ENCODE peak calls at places on chromosome 3, in eight cellular contexts. One of them, this sample, is unnamed.

GRCh38 chr3:114527036-114527644 is 233.3 kb downstream of the TIGIT start:
- DNase-seq in activated CD4-positive, alpha-beta T cell treated with anti-CD3 and anti-CD28 coated beads, Interleukin-2, amount 50 U/mL, for 24 hours: no peak
- DNase-seq in BE2C: peak; percentile 17
- DNase-seq in T-helper 22 cell: no peak
- DNase-seq in occipital lobe: no peak
- DNase-seq in mucosa of gallbladder: no peak
- DNase-seq in effector CD4-positive, alpha-beta T cell: no peak
- DNase-seq in GM12892: no peak
- DNase-seq in this sample: no peak

GRCh38 chr3:135007622-135008021 is 212.6 kb downstream of the EPHB1 start:
- DNase-seq in effector CD4-positive, alpha-beta T cell: no peak
- DNase-seq in T-helper 22 cell: no peak
- DNase-seq in mucosa of gallbladder: no peak
- DNase-seq in activated CD4-positive, alpha-beta T cell treated with anti-CD3 and anti-CD28 coated beads, Interleukin-2, amount 50 U/mL, for 24 hours: no peak
- DNase-seq in GM12892: no peak
- DNase-seq in BE2C: no peak
- DNase-seq in occipital lobe: no peak
- DNase-seq in this sample: peak; percentile 71

GRCh38 chr3:78764634-78765033 is 1003.2 kb downstream of the ROBO1 start:
- DNase-seq in GM12892: no peak
- DNase-seq in occipital lobe: no peak
- DNase-seq in BE2C: no peak
- DNase-seq in effector CD4-positive, alpha-beta T cell: no peak
- DNase-seq in mucosa of gallbladder: no peak
- DNase-seq in T-helper 22 cell: no peak
- DNase-seq in activated CD4-positive, alpha-beta T cell treated with anti-CD3 and anti-CD28 coated beads, Interleukin-2, amount 50 U/mL, for 24 hours: no peak
- DNase-seq in this sample: no peak

GRCh38 chr3:54965746-54966145 is 37.9 kb upstream of the LRTM1 start:
- DNase-seq in GM12892: no peak
- DNase-seq in occipital lobe: no peak
- DNase-seq in T-helper 22 cell: no peak
- DNase-seq in activated CD4-positive, alpha-beta T cell treated with anti-CD3 and anti-CD28 coated beads, Interleukin-2, amount 50 U/mL, for 24 hours: no peak
- DNase-seq in effector CD4-positive, alpha-beta T cell: no peak
- DNase-seq in mucosa of gallbladder: no peak
- DNase-seq in BE2C: no peak
- DNase-seq in this sample: peak; percentile 62

GRCh38 chr3:157274644-157275137 is 114.7 kb upstream of the CCNL1 start:
- DNase-seq in mucosa of gallbladder: no peak
- DNase-seq in occipital lobe: no peak
- DNase-seq in GM12892: no peak
- DNase-seq in effector CD4-positive, alpha-beta T cell: no peak
- DNase-seq in activated CD4-positive, alpha-beta T cell treated with anti-CD3 and anti-CD28 coated beads, Interleukin-2, amount 50 U/mL, for 24 hours: no peak
- DNase-seq in BE2C: no peak
- DNase-seq in T-helper 22 cell: no peak
- DNase-seq in this sample: no peak

GRCh38 chr3:195546130-195546560 is 3.0 kb upstream of the PPP1R2 start:
- DNase-seq in mucosa of gallbladder: peak; percentile 53
- DNase-seq in activated CD4-positive, alpha-beta T cell treated with anti-CD3 and anti-CD28 coated beads, Interleukin-2, amount 50 U/mL, for 24 hours: no peak
- DNase-seq in BE2C: no peak
- DNase-seq in effector CD4-positive, alpha-beta T cell: peak; percentile 28
- DNase-seq in occipital lobe: peak; percentile 15
- DNase-seq in GM12892: no peak
- DNase-seq in T-helper 22 cell: peak; percentile 34
- DNase-seq in this sample: peak; percentile 81

GRCh38 chr3:133425898-133426297 is 26.0 kb downstream of the BFSP2 start:
- DNase-seq in BE2C: no peak
- DNase-seq in effector CD4-positive, alpha-beta T cell: no peak
- DNase-seq in occipital lobe: no peak
- DNase-seq in T-helper 22 cell: no peak
- DNase-seq in GM12892: no peak
- DNase-seq in mucosa of gallbladder: no peak
- DNase-seq in activated CD4-positive, alpha-beta T cell treated with anti-CD3 and anti-CD28 coated beads, Interleukin-2, amount 50 U/mL, for 24 hours: no peak
- DNase-seq in this sample: no peak

GRCh38 chr3:128554100-128554464 is 61.1 kb upstream of the GATA2 start:
- DNase-seq in effector CD4-positive, alpha-beta T cell: no peak
- DNase-seq in mucosa of gallbladder: no peak
- DNase-seq in occipital lobe: no peak
- DNase-seq in BE2C: no peak
- DNase-seq in GM12892: no peak
- DNase-seq in activated CD4-positive, alpha-beta T cell treated with anti-CD3 and anti-CD28 coated beads, Interleukin-2, amount 50 U/mL, for 24 hours: no peak
- DNase-seq in T-helper 22 cell: no peak
- DNase-seq in this sample: peak; percentile 48

GRCh38 chr3:190621971-190622370 is 108.1 kb downstream of the IL1RAP start:
- DNase-seq in activated CD4-positive, alpha-beta T cell treated with anti-CD3 and anti-CD28 coated beads, Interleukin-2, amount 50 U/mL, for 24 hours: no peak
- DNase-seq in GM12892: no peak
- DNase-seq in effector CD4-positive, alpha-beta T cell: no peak
- DNase-seq in mucosa of gallbladder: no peak
- DNase-seq in BE2C: no peak
- DNase-seq in T-helper 22 cell: no peak
- DNase-seq in occipital lobe: no peak
- DNase-seq in this sample: no peak

GRCh38 chr3:194779729-194780224 is 94.1 kb downstream of the FAM43A start:
- DNase-seq in activated CD4-positive, alpha-beta T cell treated with anti-CD3 and anti-CD28 coated beads, Interleukin-2, amount 50 U/mL, for 24 hours: no peak
- DNase-seq in BE2C: no peak
- DNase-seq in occipital lobe: no peak
- DNase-seq in T-helper 22 cell: no peak
- DNase-seq in effector CD4-positive, alpha-beta T cell: no peak
- DNase-seq in mucosa of gallbladder: no peak
- DNase-seq in GM12892: no peak
- DNase-seq in this sample: peak; percentile 24

GRCh38 chr3:156551261-156551660 is 3.7 kb downstream of the SSR3 start:
- DNase-seq in effector CD4-positive, alpha-beta T cell: no peak
- DNase-seq in BE2C: peak; percentile 22
- DNase-seq in activated CD4-positive, alpha-beta T cell treated with anti-CD3 and anti-CD28 coated beads, Interleukin-2, amount 50 U/mL, for 24 hours: no peak
- DNase-seq in GM12892: no peak
- DNase-seq in T-helper 22 cell: no peak
- DNase-seq in mucosa of gallbladder: no peak
- DNase-seq in occipital lobe: no peak
- DNase-seq in this sample: no peak

GRCh38 chr3:10883478-10884234 is 67.6 kb downstream of the SLC6A11 start:
- DNase-seq in occipital lobe: no peak
- DNase-seq in T-helper 22 cell: no peak
- DNase-seq in GM12892: no peak
- DNase-seq in activated CD4-positive, alpha-beta T cell treated with anti-CD3 and anti-CD28 coated beads, Interleukin-2, amount 50 U/mL, for 24 hours: no peak
- DNase-seq in BE2C: peak; percentile 12
- DNase-seq in effector CD4-positive, alpha-beta T cell: no peak
- DNase-seq in mucosa of gallbladder: no peak
- DNase-seq in this sample: no peak

GRCh38 chr3:38017445-38018295 is 11.8 kb downstream of the PLCD1 start:
- DNase-seq in GM12892: no peak
- DNase-seq in BE2C: no peak
- DNase-seq in activated CD4-positive, alpha-beta T cell treated with anti-CD3 and anti-CD28 coated beads, Interleukin-2, amount 50 U/mL, for 24 hours: no peak
- DNase-seq in T-helper 22 cell: no peak
- DNase-seq in effector CD4-positive, alpha-beta T cell: no peak
- DNase-seq in mucosa of gallbladder: no peak
- DNase-seq in occipital lobe: no peak
- DNase-seq in this sample: no peak

GRCh38 chr3:45864760-45865567 is 21.4 kb upstream of the CCR9 start:
- DNase-seq in mucosa of gallbladder: no peak
- DNase-seq in activated CD4-positive, alpha-beta T cell treated with anti-CD3 and anti-CD28 coated beads, Interleukin-2, amount 50 U/mL, for 24 hours: peak; percentile 21
- DNase-seq in T-helper 22 cell: no peak
- DNase-seq in BE2C: no peak
- DNase-seq in effector CD4-positive, alpha-beta T cell: no peak
- DNase-seq in occipital lobe: no peak
- DNase-seq in GM12892: no peak
- DNase-seq in this sample: no peak

GRCh38 chr3:151278223-151278622 is at the start of gene P2RY14:
- DNase-seq in activated CD4-positive, alpha-beta T cell treated with anti-CD3 and anti-CD28 coated beads, Interleukin-2, amount 50 U/mL, for 24 hours: no peak
- DNase-seq in effector CD4-positive, alpha-beta T cell: no peak
- DNase-seq in T-helper 22 cell: no peak
- DNase-seq in GM12892: no peak
- DNase-seq in mucosa of gallbladder: no peak
- DNase-seq in BE2C: no peak
- DNase-seq in occipital lobe: no peak
- DNase-seq in this sample: no peak

GRCh38 chr3:139434764-139435291 is 41.5 kb downstream of the RBP2 start:
- DNase-seq in activated CD4-positive, alpha-beta T cell treated with anti-CD3 and anti-CD28 coated beads, Interleukin-2, amount 50 U/mL, for 24 hours: no peak
- DNase-seq in BE2C: no peak
- DNase-seq in T-helper 22 cell: no peak
- DNase-seq in GM12892: no peak
- DNase-seq in mucosa of gallbladder: no peak
- DNase-seq in occipital lobe: no peak
- DNase-seq in effector CD4-positive, alpha-beta T cell: no peak
- DNase-seq in this sample: peak; percentile 42

GRCh38 chr3:190089711-190090110 is 31.0 kb downstream of the P3H2 start:
- DNase-seq in activated CD4-positive, alpha-beta T cell treated with anti-CD3 and anti-CD28 coated beads, Interleukin-2, amount 50 U/mL, for 24 hours: no peak
- DNase-seq in mucosa of gallbladder: no peak
- DNase-seq in T-helper 22 cell: no peak
- DNase-seq in effector CD4-positive, alpha-beta T cell: no peak
- DNase-seq in GM12892: no peak
- DNase-seq in occipital lobe: no peak
- DNase-seq in BE2C: no peak
- DNase-seq in this sample: peak; percentile 27

GRCh38 chr3:176954517-176954916 is 242.8 kb downstream of the TBL1XR1 start:
- DNase-seq in effector CD4-positive, alpha-beta T cell: no peak
- DNase-seq in activated CD4-positive, alpha-beta T cell treated with anti-CD3 and anti-CD28 coated beads, Interleukin-2, amount 50 U/mL, for 24 hours: no peak
- DNase-seq in BE2C: no peak
- DNase-seq in occipital lobe: no peak
- DNase-seq in GM12892: no peak
- DNase-seq in T-helper 22 cell: no peak
- DNase-seq in mucosa of gallbladder: no peak
- DNase-seq in this sample: no peak

GRCh38 chr3:71076361-71076997 is 507.0 kb downstream of the FOXP1 start:
- DNase-seq in activated CD4-positive, alpha-beta T cell treated with anti-CD3 and anti-CD28 coated beads, Interleukin-2, amount 50 U/mL, for 24 hours: no peak
- DNase-seq in effector CD4-positive, alpha-beta T cell: no peak
- DNase-seq in mucosa of gallbladder: no peak
- DNase-seq in BE2C: no peak
- DNase-seq in T-helper 22 cell: no peak
- DNase-seq in GM12892: no peak
- DNase-seq in occipital lobe: no peak
- DNase-seq in this sample: no peak

GRCh38 chr3:108472011-108472591 is 38.3 kb downstream of the MYH15 start:
- DNase-seq in activated CD4-positive, alpha-beta T cell treated with anti-CD3 and anti-CD28 coated beads, Interleukin-2, amount 50 U/mL, for 24 hours: no peak
- DNase-seq in occipital lobe: peak; percentile 18
- DNase-seq in BE2C: peak; percentile 76
- DNase-seq in GM12892: no peak
- DNase-seq in mucosa of gallbladder: no peak
- DNase-seq in effector CD4-positive, alpha-beta T cell: no peak
- DNase-seq in T-helper 22 cell: no peak
- DNase-seq in this sample: peak; percentile 72

GRCh38 chr3:24154003-24154695 is 209.1 kb downstream of the NR1D2 start:
- DNase-seq in mucosa of gallbladder: no peak
- DNase-seq in effector CD4-positive, alpha-beta T cell: no peak
- DNase-seq in occipital lobe: no peak
- DNase-seq in GM12892: no peak
- DNase-seq in BE2C: no peak
- DNase-seq in T-helper 22 cell: no peak
- DNase-seq in activated CD4-positive, alpha-beta T cell treated with anti-CD3 and anti-CD28 coated beads, Interleukin-2, amount 50 U/mL, for 24 hours: no peak
- DNase-seq in this sample: no peak

GRCh38 chr3:40181182-40181581 is 128.3 kb upstream of the EIF1B start:
- DNase-seq in occipital lobe: no peak
- DNase-seq in GM12892: no peak
- DNase-seq in T-helper 22 cell: no peak
- DNase-seq in activated CD4-positive, alpha-beta T cell treated with anti-CD3 and anti-CD28 coated beads, Interleukin-2, amount 50 U/mL, for 24 hours: no peak
- DNase-seq in mucosa of gallbladder: no peak
- DNase-seq in BE2C: no peak
- DNase-seq in effector CD4-positive, alpha-beta T cell: no peak
- DNase-seq in this sample: no peak

GRCh38 chr3:6220361-6220957 is 640.5 kb upstream of the GRM7 start:
- DNase-seq in BE2C: no peak
- DNase-seq in activated CD4-positive, alpha-beta T cell treated with anti-CD3 and anti-CD28 coated beads, Interleukin-2, amount 50 U/mL, for 24 hours: no peak
- DNase-seq in T-helper 22 cell: no peak
- DNase-seq in GM12892: no peak
- DNase-seq in occipital lobe: no peak
- DNase-seq in effector CD4-positive, alpha-beta T cell: no peak
- DNase-seq in mucosa of gallbladder: no peak
- DNase-seq in this sample: no peak

GRCh38 chr3:46659285-46659684 is 34.2 kb downstream of the ALS2CL start:
- DNase-seq in occipital lobe: no peak
- DNase-seq in T-helper 22 cell: no peak
- DNase-seq in BE2C: peak; percentile 35
- DNase-seq in effector CD4-positive, alpha-beta T cell: no peak
- DNase-seq in mucosa of gallbladder: no peak
- DNase-seq in activated CD4-positive, alpha-beta T cell treated with anti-CD3 and anti-CD28 coated beads, Interleukin-2, amount 50 U/mL, for 24 hours: no peak
- DNase-seq in GM12892: no peak
- DNase-seq in this sample: no peak

GRCh38 chr3:12178091-12178820 is 19.5 kb upstream of the TIMP4 start:
- DNase-seq in mucosa of gallbladder: no peak
- DNase-seq in effector CD4-positive, alpha-beta T cell: no peak
- DNase-seq in occipital lobe: no peak
- DNase-seq in activated CD4-positive, alpha-beta T cell treated with anti-CD3 and anti-CD28 coated beads, Interleukin-2, amount 50 U/mL, for 24 hours: no peak
- DNase-seq in BE2C: no peak
- DNase-seq in GM12892: no peak
- DNase-seq in T-helper 22 cell: no peak
- DNase-seq in this sample: no peak

GRCh38 chr3:41053220-41053619 is 146.1 kb upstream of the CTNNB1 start:
- DNase-seq in GM12892: no peak
- DNase-seq in effector CD4-positive, alpha-beta T cell: no peak
- DNase-seq in T-helper 22 cell: no peak
- DNase-seq in occipital lobe: no peak
- DNase-seq in BE2C: no peak
- DNase-seq in mucosa of gallbladder: no peak
- DNase-seq in activated CD4-positive, alpha-beta T cell treated with anti-CD3 and anti-CD28 coated beads, Interleukin-2, amount 50 U/mL, for 24 hours: no peak
- DNase-seq in this sample: no peak

GRCh38 chr3:31993843-31994242 is 12.3 kb downstream of the ZNF860 start:
- DNase-seq in effector CD4-positive, alpha-beta T cell: no peak
- DNase-seq in mucosa of gallbladder: no peak
- DNase-seq in activated CD4-positive, alpha-beta T cell treated with anti-CD3 and anti-CD28 coated beads, Interleukin-2, amount 50 U/mL, for 24 hours: no peak
- DNase-seq in GM12892: no peak
- DNase-seq in T-helper 22 cell: no peak
- DNase-seq in occipital lobe: no peak
- DNase-seq in BE2C: no peak
- DNase-seq in this sample: no peak

GRCh38 chr3:18964640-18965039 is 183.7 kb upstream of the KCNH8 start:
- DNase-seq in BE2C: no peak
- DNase-seq in effector CD4-positive, alpha-beta T cell: no peak
- DNase-seq in GM12892: no peak
- DNase-seq in mucosa of gallbladder: no peak
- DNase-seq in occipital lobe: no peak
- DNase-seq in activated CD4-positive, alpha-beta T cell treated with anti-CD3 and anti-CD28 coated beads, Interleukin-2, amount 50 U/mL, for 24 hours: no peak
- DNase-seq in T-helper 22 cell: no peak
- DNase-seq in this sample: no peak

GRCh38 chr3:32177702-32178198 is 60.7 kb upstream of the CMTM8 start:
- DNase-seq in effector CD4-positive, alpha-beta T cell: peak; percentile 21
- DNase-seq in mucosa of gallbladder: peak; percentile 63
- DNase-seq in activated CD4-positive, alpha-beta T cell treated with anti-CD3 and anti-CD28 coated beads, Interleukin-2, amount 50 U/mL, for 24 hours: peak; percentile 44
- DNase-seq in GM12892: no peak
- DNase-seq in occipital lobe: no peak
- DNase-seq in T-helper 22 cell: no peak
- DNase-seq in BE2C: peak; percentile 62
- DNase-seq in this sample: peak; percentile 38

GRCh38 chr3:120678331-120678845 is 3.7 kb downstream of the HGD start:
- DNase-seq in GM12892: no peak
- DNase-seq in mucosa of gallbladder: peak; percentile 86
- DNase-seq in BE2C: peak; percentile 11
- DNase-seq in activated CD4-positive, alpha-beta T cell treated with anti-CD3 and anti-CD28 coated beads, Interleukin-2, amount 50 U/mL, for 24 hours: no peak
- DNase-seq in occipital lobe: peak; percentile 36
- DNase-seq in effector CD4-positive, alpha-beta T cell: no peak
- DNase-seq in T-helper 22 cell: no peak
- DNase-seq in this sample: peak; percentile 92

GRCh38 chr3:181618260-181618659 is 93.5 kb upstream of the SOX2 start:
- DNase-seq in T-helper 22 cell: no peak
- DNase-seq in mucosa of gallbladder: no peak
- DNase-seq in BE2C: no peak
- DNase-seq in GM12892: no peak
- DNase-seq in activated CD4-positive, alpha-beta T cell treated with anti-CD3 and anti-CD28 coated beads, Interleukin-2, amount 50 U/mL, for 24 hours: no peak
- DNase-seq in effector CD4-positive, alpha-beta T cell: no peak
- DNase-seq in occipital lobe: no peak
- DNase-seq in this sample: no peak

GRCh38 chr3:128433630-128434185 is 33.0 kb downstream of the DNAJB8 start:
- DNase-seq in T-helper 22 cell: no peak
- DNase-seq in effector CD4-positive, alpha-beta T cell: no peak
- DNase-seq in mucosa of gallbladder: no peak
- DNase-seq in BE2C: no peak
- DNase-seq in GM12892: no peak
- DNase-seq in occipital lobe: no peak
- DNase-seq in activated CD4-positive, alpha-beta T cell treated with anti-CD3 and anti-CD28 coated beads, Interleukin-2, amount 50 U/mL, for 24 hours: no peak
- DNase-seq in this sample: no peak

GRCh38 chr3:41092791-41093190 is 106.5 kb upstream of the CTNNB1 start:
- DNase-seq in effector CD4-positive, alpha-beta T cell: no peak
- DNase-seq in GM12892: no peak
- DNase-seq in BE2C: no peak
- DNase-seq in mucosa of gallbladder: no peak
- DNase-seq in T-helper 22 cell: no peak
- DNase-seq in activated CD4-positive, alpha-beta T cell treated with anti-CD3 and anti-CD28 coated beads, Interleukin-2, amount 50 U/mL, for 24 hours: no peak
- DNase-seq in occipital lobe: no peak
- DNase-seq in this sample: no peak

GRCh38 chr3:163773136-163773535 is 1305.2 kb downstream of the SI start:
- DNase-seq in effector CD4-positive, alpha-beta T cell: no peak
- DNase-seq in occipital lobe: no peak
- DNase-seq in mucosa of gallbladder: no peak
- DNase-seq in BE2C: no peak
- DNase-seq in activated CD4-positive, alpha-beta T cell treated with anti-CD3 and anti-CD28 coated beads, Interleukin-2, amount 50 U/mL, for 24 hours: no peak
- DNase-seq in T-helper 22 cell: no peak
- DNase-seq in GM12892: no peak
- DNase-seq in this sample: no peak

This sample was measured in kidney glomerular epithelial cell.